ENCODE peak calls at places on chromosomes 5 and 9, in seven cellular contexts. One of them, this sample, is unnamed.

GRCh38 chr9:347667-348292 is 133.1 kb downstream of the DOCK8 start:
- DNase-seq in breast epithelium: no peak
- DNase-seq in sigmoid colon: no peak
- DNase-seq in transverse colon: no peak
- DNase-seq in upper lobe of left lung: no peak
- DNase-seq in HCT116: peak; percentile 40
- DNase-seq in prostate gland: no peak
- DNase-seq in this sample: no peak

GRCh38 chr5:16763211-16763610 is 146.4 kb upstream of the RETREG1 start:
- DNase-seq in transverse colon: no peak
- DNase-seq in prostate gland: no peak
- DNase-seq in sigmoid colon: no peak
- DNase-seq in breast epithelium: no peak
- DNase-seq in HCT116: no peak
- DNase-seq in upper lobe of left lung: no peak
- DNase-seq in this sample: no peak

GRCh38 chr9:120919639-120920494 is 6.7 kb downstream of the TRAF1 start:
- DNase-seq in breast epithelium: no peak
- DNase-seq in upper lobe of left lung: no peak
- DNase-seq in prostate gland: no peak
- DNase-seq in HCT116: no peak
- DNase-seq in sigmoid colon: no peak
- DNase-seq in transverse colon: no peak
- DNase-seq in this sample: no peak

GRCh38 chr9:22535780-22536179 is 89.2 kb downstream of the DMRTA1 start:
- DNase-seq in transverse colon: no peak
- DNase-seq in prostate gland: no peak
- DNase-seq in sigmoid colon: no peak
- DNase-seq in upper lobe of left lung: no peak
- DNase-seq in breast epithelium: no peak
- DNase-seq in HCT116: no peak
- DNase-seq in this sample: no peak

GRCh38 chr5:127697894-127698600 is 5.1 kb upstream of the CCDC192 start:
- DNase-seq in upper lobe of left lung: no peak
- DNase-seq in prostate gland: peak; percentile 39
- DNase-seq in sigmoid colon: no peak
- DNase-seq in breast epithelium: no peak
- DNase-seq in transverse colon: no peak
- DNase-seq in HCT116: peak; percentile 60
- DNase-seq in this sample: peak; percentile 54

GRCh38 chr5:114903767-114904166 is 265.9 kb downstream of the TRIM36 start:
- DNase-seq in HCT116: no peak
- DNase-seq in prostate gland: no peak
- DNase-seq in breast epithelium: no peak
- DNase-seq in upper lobe of left lung: no peak
- DNase-seq in transverse colon: no peak
- DNase-seq in sigmoid colon: no peak
- DNase-seq in this sample: no peak

GRCh38 chr9:4327504-4328191 is 27.8 kb upstream of the GLIS3 start:
- DNase-seq in transverse colon: no peak
- DNase-seq in HCT116: no peak
- DNase-seq in upper lobe of left lung: no peak
- DNase-seq in breast epithelium: no peak
- DNase-seq in prostate gland: no peak
- DNase-seq in sigmoid colon: no peak
- DNase-seq in this sample: no peak

GRCh38 chr5:87069974-87070608 is 197.6 kb upstream of the RASA1 start:
- DNase-seq in sigmoid colon: no peak
- DNase-seq in transverse colon: peak; percentile 49
- DNase-seq in breast epithelium: peak; percentile 50
- DNase-seq in upper lobe of left lung: no peak
- DNase-seq in prostate gland: no peak
- DNase-seq in HCT116: peak; percentile 21
- DNase-seq in this sample: no peak

GRCh38 chr5:144205141-144205551 is 34.5 kb downstream of the KCTD16 start:
- DNase-seq in transverse colon: no peak
- DNase-seq in HCT116: no peak
- DNase-seq in prostate gland: no peak
- DNase-seq in sigmoid colon: no peak
- DNase-seq in upper lobe of left lung: no peak
- DNase-seq in breast epithelium: no peak
- DNase-seq in this sample: no peak

GRCh38 chr5:172113036-172113435 is 75.0 kb downstream of the STK10 start:
- DNase-seq in prostate gland: no peak
- DNase-seq in HCT116: no peak
- DNase-seq in sigmoid colon: no peak
- DNase-seq in transverse colon: peak; percentile 53
- DNase-seq in upper lobe of left lung: peak; percentile 57
- DNase-seq in breast epithelium: no peak
- DNase-seq in this sample: no peak

GRCh38 chr9:89806371-89807100 is 201.7 kb downstream of the GADD45G start:
- DNase-seq in transverse colon: no peak
- DNase-seq in sigmoid colon: no peak
- DNase-seq in HCT116: no peak
- DNase-seq in breast epithelium: no peak
- DNase-seq in prostate gland: no peak
- DNase-seq in upper lobe of left lung: no peak
- DNase-seq in this sample: no peak

GRCh38 chr5:133456933-133457402 is 155.4 kb downstream of the FSTL4 start:
- DNase-seq in upper lobe of left lung: peak; percentile 53
- DNase-seq in sigmoid colon: no peak
- DNase-seq in HCT116: no peak
- DNase-seq in breast epithelium: peak; percentile 43
- DNase-seq in prostate gland: no peak
- DNase-seq in transverse colon: no peak
- DNase-seq in this sample: no peak

GRCh38 chr9:98118640-98119601 is at the start of gene TRIM14:
- DNase-seq in upper lobe of left lung: peak; percentile 75
- DNase-seq in breast epithelium: peak; percentile 29
- DNase-seq in sigmoid colon: peak; percentile 71
- DNase-seq in prostate gland: peak; percentile 60
- DNase-seq in transverse colon: peak; percentile 85
- DNase-seq in HCT116: peak; percentile 18
- DNase-seq in this sample: peak; percentile 72

GRCh38 chr5:38330207-38330606 is 71.8 kb downstream of the EGFLAM start:
- DNase-seq in transverse colon: no peak
- DNase-seq in sigmoid colon: no peak
- DNase-seq in prostate gland: no peak
- DNase-seq in upper lobe of left lung: no peak
- DNase-seq in breast epithelium: no peak
- DNase-seq in HCT116: no peak
- DNase-seq in this sample: no peak

GRCh38 chr5:139131062-139131856 is 66.9 kb downstream of the SIL1 start:
- DNase-seq in upper lobe of left lung: no peak
- DNase-seq in transverse colon: peak; percentile 9
- DNase-seq in sigmoid colon: peak; percentile 83
- DNase-seq in prostate gland: peak; percentile 16
- DNase-seq in HCT116: no peak
- DNase-seq in breast epithelium: peak; percentile 34
- DNase-seq in this sample: peak; percentile 54

GRCh38 chr5:163401271-163401670 is 36.1 kb upstream of the CCNG1 start:
- DNase-seq in breast epithelium: no peak
- DNase-seq in transverse colon: no peak
- DNase-seq in prostate gland: no peak
- DNase-seq in HCT116: no peak
- DNase-seq in upper lobe of left lung: no peak
- DNase-seq in sigmoid colon: no peak
- DNase-seq in this sample: no peak

GRCh38 chr9:114205171-114206015 is 50.1 kb downstream of the COL27A1 start:
- DNase-seq in HCT116: no peak
- DNase-seq in transverse colon: no peak
- DNase-seq in prostate gland: peak; percentile 18
- DNase-seq in upper lobe of left lung: no peak
- DNase-seq in sigmoid colon: no peak
- DNase-seq in breast epithelium: peak; percentile 62
- DNase-seq in this sample: no peak

GRCh38 chr9:114209151-114209550 is 53.8 kb downstream of the COL27A1 start:
- DNase-seq in breast epithelium: no peak
- DNase-seq in transverse colon: no peak
- DNase-seq in upper lobe of left lung: no peak
- DNase-seq in HCT116: no peak
- DNase-seq in sigmoid colon: no peak
- DNase-seq in prostate gland: no peak
- DNase-seq in this sample: no peak

GRCh38 chr9:114206221-114206760 is 51.0 kb downstream of the COL27A1 start:
- DNase-seq in prostate gland: no peak
- DNase-seq in HCT116: no peak
- DNase-seq in transverse colon: no peak
- DNase-seq in breast epithelium: no peak
- DNase-seq in upper lobe of left lung: no peak
- DNase-seq in sigmoid colon: no peak
- DNase-seq in this sample: no peak

GRCh38 chr9:114207034-114207815 is 51.9 kb downstream of the COL27A1 start:
- DNase-seq in breast epithelium: peak; percentile 35
- DNase-seq in transverse colon: peak; percentile 26
- DNase-seq in HCT116: no peak
- DNase-seq in prostate gland: peak; percentile 36
- DNase-seq in upper lobe of left lung: no peak
- DNase-seq in sigmoid colon: peak; percentile 79
- DNase-seq in this sample: no peak

DNA sequence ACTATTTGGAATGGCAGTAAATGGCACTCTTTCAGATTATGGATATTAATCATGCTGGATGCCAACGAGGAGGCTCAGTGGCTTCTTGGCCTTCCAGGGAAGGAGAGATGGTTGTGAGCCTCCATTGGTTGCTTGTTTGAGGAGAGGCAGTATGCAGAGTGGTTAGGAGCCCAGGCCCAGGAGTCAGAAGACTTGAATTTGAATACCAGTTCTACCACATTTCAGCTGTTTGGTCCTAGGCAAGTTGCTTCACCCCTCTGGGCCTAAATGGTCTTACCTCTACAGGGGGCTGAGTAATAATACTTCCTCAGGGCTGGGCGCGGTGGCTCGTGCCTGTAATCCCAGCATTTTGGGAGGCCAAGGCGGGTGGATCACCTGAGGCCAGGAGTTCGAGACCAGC is 52.5 kb downstream of the COL27A1 start:
- DNase-seq in upper lobe of left lung: no peak
- DNase-seq in HCT116: no peak
- DNase-seq in sigmoid colon: no peak
- DNase-seq in transverse colon: no peak
- DNase-seq in prostate gland: no peak
- DNase-seq in breast epithelium: no peak
- DNase-seq in this sample: no peak
- H3K27ac ChIP-seq in upper lobe of left lung: no peak overlapping the region
- H3K27ac ChIP-seq in HCT116: no peak overlapping the region
- H3K27ac ChIP-seq in sigmoid colon: no peak overlapping the region
- H3K27ac ChIP-seq in transverse colon: no peak overlapping the region
- H3K27ac ChIP-seq in prostate gland: peak overlapping the region; percentile 50
- H3K27ac ChIP-seq in breast epithelium: peak overlapping the region; percentile 49
- H3K27ac ChIP-seq in this sample: peak overlapping the region; percentile 52

GRCh38 chr9:96655198-96655851 is at the start of gene PRXL2C:
- DNase-seq in HCT116: no peak
- DNase-seq in sigmoid colon: peak; percentile 94
- DNase-seq in breast epithelium: peak; percentile 69
- DNase-seq in transverse colon: peak; percentile 90
- DNase-seq in prostate gland: peak; percentile 84
- DNase-seq in upper lobe of left lung: peak; percentile 90
- DNase-seq in this sample: peak; percentile 85
- TF ChIP-seq POLR2A in HCT116: peak; percentile 64
- TF ChIP-seq POLR2A in sigmoid colon: no peak
- TF ChIP-seq POLR2A in breast epithelium: no peak
- TF ChIP-seq POLR2A in transverse colon: no peak
- TF ChIP-seq POLR2A in prostate gland: no peak
- TF ChIP-seq POLR2A in upper lobe of left lung: no peak
- TF ChIP-seq POLR2A in this sample: no peak

GRCh38 chr5:140677947-140678346 is 4.6 kb upstream of the DND1 start:
- DNase-seq in breast epithelium: no peak
- DNase-seq in HCT116: no peak
- DNase-seq in transverse colon: no peak
- DNase-seq in prostate gland: no peak
- DNase-seq in upper lobe of left lung: no peak
- DNase-seq in sigmoid colon: no peak
- DNase-seq in this sample: no peak

GRCh38 chr5:140673187-140673976 is at the start of gene DND1:
- DNase-seq in transverse colon: no peak
- DNase-seq in breast epithelium: no peak
- DNase-seq in sigmoid colon: no peak
- DNase-seq in upper lobe of left lung: no peak
- DNase-seq in prostate gland: no peak
- DNase-seq in HCT116: no peak
- DNase-seq in this sample: no peak

GRCh38 chr5:140674629-140675028 is 1.3 kb upstream of the DND1 start:
- DNase-seq in upper lobe of left lung: no peak
- DNase-seq in sigmoid colon: no peak
- DNase-seq in transverse colon: no peak
- DNase-seq in prostate gland: no peak
- DNase-seq in HCT116: no peak
- DNase-seq in breast epithelium: no peak
- DNase-seq in this sample: no peak

GRCh38 chr5:140674211-140674610 is 835 bp upstream of the DND1 start:
- DNase-seq in HCT116: no peak
- DNase-seq in transverse colon: no peak
- DNase-seq in breast epithelium: no peak
- DNase-seq in prostate gland: no peak
- DNase-seq in sigmoid colon: no peak
- DNase-seq in upper lobe of left lung: no peak
- DNase-seq in this sample: no peak

DNA sequence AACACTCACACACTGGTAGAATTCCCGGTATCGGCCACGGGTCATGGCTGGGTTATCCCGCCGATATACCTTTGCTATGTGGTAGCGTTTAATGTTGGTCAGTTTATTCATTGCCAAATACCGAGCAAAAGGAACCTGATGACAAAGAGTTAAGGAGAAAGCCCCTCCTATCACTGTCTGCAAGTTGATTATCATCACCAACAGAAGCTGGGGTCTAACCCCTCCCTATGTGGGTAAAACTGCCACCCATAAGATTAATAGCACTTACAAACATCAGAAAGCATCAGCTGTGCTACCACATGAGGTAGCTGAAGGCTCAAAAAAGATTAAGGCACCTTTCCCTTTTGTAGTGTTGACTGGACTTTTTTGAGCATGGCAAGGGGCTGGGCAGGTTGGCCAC is 5.6 kb upstream of the DND1 start:
- DNase-seq in prostate gland: no peak
- DNase-seq in HCT116: no peak
- DNase-seq in upper lobe of left lung: no peak
- DNase-seq in breast epithelium: no peak
- DNase-seq in sigmoid colon: no peak
- DNase-seq in transverse colon: no peak
- DNase-seq in this sample: no peak
- TF ChIP-seq POLR2AphosphoS5 in prostate gland: no peak
- TF ChIP-seq POLR2AphosphoS5 in HCT116: no peak
- TF ChIP-seq POLR2AphosphoS5 in upper lobe of left lung: no peak
- TF ChIP-seq POLR2AphosphoS5 in breast epithelium: no peak
- TF ChIP-seq POLR2AphosphoS5 in sigmoid colon: no peak
- TF ChIP-seq POLR2AphosphoS5 in transverse colon: no peak
- TF ChIP-seq POLR2AphosphoS5 in this sample: no peak

DNA sequence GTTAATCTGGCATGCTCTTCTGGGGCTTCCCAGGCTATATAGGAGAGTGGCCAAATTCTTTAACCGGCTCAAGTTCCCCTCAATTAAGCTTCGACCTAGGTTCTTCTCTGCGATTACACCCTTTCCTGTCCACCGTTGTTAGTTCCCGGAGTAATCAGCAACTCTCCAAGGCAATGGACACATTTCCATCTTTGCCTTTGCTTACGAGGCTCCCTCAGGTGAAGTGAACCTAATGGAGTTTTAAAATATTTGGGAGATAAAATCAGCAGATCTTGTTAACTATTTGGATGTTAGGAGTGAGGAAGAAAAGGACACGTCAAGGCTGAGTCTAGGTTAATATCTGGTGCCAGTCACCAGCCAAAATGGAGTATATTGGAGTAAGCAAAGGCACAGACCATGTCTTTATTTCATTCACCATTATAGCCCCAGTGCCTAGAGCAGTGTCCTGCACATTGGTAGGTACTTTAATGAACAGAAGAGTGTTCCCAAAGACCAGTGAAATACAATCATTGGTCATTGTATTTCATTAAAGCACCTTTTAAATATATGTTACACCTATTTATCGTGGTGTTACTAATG is 515 bp downstream of the UTP15 start:
- DNase-seq in breast epithelium: no peak
- DNase-seq in prostate gland: no peak
- DNase-seq in upper lobe of left lung: no peak
- DNase-seq in transverse colon: no peak
- DNase-seq in HCT116: no peak
- DNase-seq in sigmoid colon: no peak
- DNase-seq in this sample: no peak
- H3K27ac ChIP-seq in breast epithelium: peak overlapping the region; percentile 92
- H3K27ac ChIP-seq in prostate gland: peak overlapping the region; percentile 87
- H3K27ac ChIP-seq in upper lobe of left lung: peak overlapping the region; percentile 97
- H3K27ac ChIP-seq in transverse colon: peak overlapping the region; percentile 97
- H3K27ac ChIP-seq in HCT116: peak overlapping the region; percentile 46
- H3K27ac ChIP-seq in sigmoid colon: peak overlapping the region; percentile 98
- H3K27ac ChIP-seq in this sample: peak overlapping the region; percentile 94

This sample was measured in stomach.